ENCODE peak calls at places on chromosomes 5 and 9, in seven cellular contexts. One of them, this sample, is unnamed.
A peak's percentile ranks its signal among the peaks of the same experiment; 100 is the strongest.

GRCh38 chr5:78953092-78953800 is 31.9 kb downstream of the ARSB start:
- DNase-seq in sigmoid colon: no peak
- DNase-seq in psoas muscle: no peak
- DNase-seq in cardiac muscle cell: no peak
- DNase-seq in adrenal gland: no peak
- DNase-seq in esophagus squamous epithelium: no peak
- DNase-seq in SK-N-SH: no peak
- DNase-seq in this sample: no peak

GRCh38 chr9:36802171-36802920 is 229.7 kb downstream of the MELK start:
- DNase-seq in sigmoid colon: no peak
- DNase-seq in psoas muscle: no peak
- DNase-seq in cardiac muscle cell: no peak
- DNase-seq in adrenal gland: no peak
- DNase-seq in esophagus squamous epithelium: no peak
- DNase-seq in SK-N-SH: no peak
- DNase-seq in this sample: no peak

GRCh38 chr5:25330721-25331120 is 685.9 kb upstream of the CDH10 start:
- DNase-seq in sigmoid colon: no peak
- DNase-seq in psoas muscle: no peak
- DNase-seq in cardiac muscle cell: no peak
- DNase-seq in adrenal gland: no peak
- DNase-seq in esophagus squamous epithelium: no peak
- DNase-seq in SK-N-SH: no peak
- DNase-seq in this sample: no peak

GRCh38 chr5:175378444-175379028 is 65.4 kb downstream of the DRD1 start:
- DNase-seq in sigmoid colon: no peak
- DNase-seq in psoas muscle: no peak
- DNase-seq in cardiac muscle cell: no peak
- DNase-seq in adrenal gland: no peak
- DNase-seq in esophagus squamous epithelium: no peak
- DNase-seq in SK-N-SH: no peak
- DNase-seq in this sample: no peak

GRCh38 chr9:98575379-98576346 is 133.1 kb downstream of the GABBR2 start:
- DNase-seq in sigmoid colon: no peak
- DNase-seq in psoas muscle: no peak
- DNase-seq in cardiac muscle cell: no peak
- DNase-seq in adrenal gland: no peak
- DNase-seq in esophagus squamous epithelium: no peak
- DNase-seq in SK-N-SH: no peak
- DNase-seq in this sample: no peak

GRCh38 chr5:64637837-64638443 is 52.4 kb upstream of the SHISAL2B start:
- DNase-seq in sigmoid colon: no peak
- DNase-seq in psoas muscle: no peak
- DNase-seq in cardiac muscle cell: no peak
- DNase-seq in adrenal gland: no peak
- DNase-seq in esophagus squamous epithelium: no peak
- DNase-seq in SK-N-SH: no peak
- DNase-seq in this sample: no peak

GRCh38 chr5:144191998-144192397 is 21.3 kb downstream of the KCTD16 start:
- DNase-seq in sigmoid colon: no peak
- DNase-seq in psoas muscle: no peak
- DNase-seq in cardiac muscle cell: peak; percentile 21
- DNase-seq in adrenal gland: no peak
- DNase-seq in esophagus squamous epithelium: no peak
- DNase-seq in SK-N-SH: no peak
- DNase-seq in this sample: no peak

GRCh38 chr9:33151007-33151557 is 16.1 kb downstream of the B4GALT1 start:
- DNase-seq in sigmoid colon: peak; percentile 87
- DNase-seq in psoas muscle: peak; percentile 69
- DNase-seq in cardiac muscle cell: peak; percentile 80
- DNase-seq in adrenal gland: peak; percentile 74
- DNase-seq in esophagus squamous epithelium: no peak
- DNase-seq in SK-N-SH: no peak
- DNase-seq in this sample: no peak

GRCh38 chr5:113295111-113295539 is 139.7 kb downstream of the TSSK1B start:
- DNase-seq in sigmoid colon: no peak
- DNase-seq in psoas muscle: no peak
- DNase-seq in cardiac muscle cell: no peak
- DNase-seq in adrenal gland: no peak
- DNase-seq in esophagus squamous epithelium: no peak
- DNase-seq in SK-N-SH: peak; percentile 24
- DNase-seq in this sample: no peak

GRCh38 chr5:143172736-143173135 is 230.8 kb downstream of the NR3C1 start:
- DNase-seq in sigmoid colon: no peak
- DNase-seq in psoas muscle: no peak
- DNase-seq in cardiac muscle cell: no peak
- DNase-seq in adrenal gland: no peak
- DNase-seq in esophagus squamous epithelium: no peak
- DNase-seq in SK-N-SH: no peak
- DNase-seq in this sample: no peak

GRCh38 chr5:165029471-165029870 is 1524.1 kb downstream of the MAT2B start:
- DNase-seq in sigmoid colon: no peak
- DNase-seq in psoas muscle: no peak
- DNase-seq in cardiac muscle cell: peak; percentile 80
- DNase-seq in adrenal gland: peak; percentile 21
- DNase-seq in esophagus squamous epithelium: no peak
- DNase-seq in SK-N-SH: peak; percentile 10
- DNase-seq in this sample: no peak

GRCh38 chr5:41264019-41264418 is 50.7 kb upstream of the C6 start:
- DNase-seq in sigmoid colon: no peak
- DNase-seq in psoas muscle: no peak
- DNase-seq in cardiac muscle cell: no peak
- DNase-seq in adrenal gland: peak; percentile 18
- DNase-seq in esophagus squamous epithelium: no peak
- DNase-seq in SK-N-SH: peak; percentile 49
- DNase-seq in this sample: no peak

GRCh38 chr5:65359981-65360380 is 121.7 kb downstream of the ADAMTS6 start:
- DNase-seq in sigmoid colon: no peak
- DNase-seq in psoas muscle: no peak
- DNase-seq in cardiac muscle cell: no peak
- DNase-seq in adrenal gland: no peak
- DNase-seq in esophagus squamous epithelium: no peak
- DNase-seq in SK-N-SH: no peak
- DNase-seq in this sample: no peak

GRCh38 chr9:135474915-135475314 is 4.7 kb upstream of the PPP1R26 start:
- DNase-seq in sigmoid colon: no peak
- DNase-seq in psoas muscle: no peak
- DNase-seq in cardiac muscle cell: peak; percentile 72
- DNase-seq in adrenal gland: no peak
- DNase-seq in esophagus squamous epithelium: no peak
- DNase-seq in SK-N-SH: peak; percentile 83
- DNase-seq in this sample: no peak

GRCh38 chr9:69090140-69090750 is 54.7 kb downstream of the FXN start:
- DNase-seq in sigmoid colon: no peak
- DNase-seq in psoas muscle: no peak
- DNase-seq in cardiac muscle cell: no peak
- DNase-seq in adrenal gland: no peak
- DNase-seq in esophagus squamous epithelium: no peak
- DNase-seq in SK-N-SH: no peak
- DNase-seq in this sample: no peak

GRCh38 chr9:86187121-86187520 is 72.3 kb downstream of the C9orf153 start:
- DNase-seq in sigmoid colon: no peak
- DNase-seq in psoas muscle: no peak
- DNase-seq in cardiac muscle cell: peak; percentile 62
- DNase-seq in adrenal gland: no peak
- DNase-seq in esophagus squamous epithelium: no peak
- DNase-seq in SK-N-SH: no peak
- DNase-seq in this sample: no peak

GRCh38 chr5:154485850-154486426 is 7.9 kb upstream of the HAND1 start:
- DNase-seq in sigmoid colon: no peak
- DNase-seq in psoas muscle: no peak
- DNase-seq in cardiac muscle cell: no peak
- DNase-seq in adrenal gland: no peak
- DNase-seq in esophagus squamous epithelium: no peak
- DNase-seq in SK-N-SH: peak; percentile 63
- DNase-seq in this sample: no peak

GRCh38 chr5:154484393-154484944 is 6.4 kb upstream of the HAND1 start:
- DNase-seq in sigmoid colon: no peak
- DNase-seq in psoas muscle: no peak
- DNase-seq in cardiac muscle cell: no peak
- DNase-seq in adrenal gland: no peak
- DNase-seq in esophagus squamous epithelium: no peak
- DNase-seq in SK-N-SH: no peak
- DNase-seq in this sample: no peak

GRCh38 chr5:154486427-154486866 is 8.4 kb upstream of the HAND1 start:
- DNase-seq in sigmoid colon: peak; percentile 90
- DNase-seq in psoas muscle: no peak
- DNase-seq in cardiac muscle cell: peak; percentile 61
- DNase-seq in adrenal gland: no peak
- DNase-seq in esophagus squamous epithelium: no peak
- DNase-seq in SK-N-SH: peak; percentile 81
- DNase-seq in this sample: no peak

GRCh38 chr5:154483654-154484392 is 5.8 kb upstream of the HAND1 start:
- DNase-seq in sigmoid colon: no peak
- DNase-seq in psoas muscle: no peak
- DNase-seq in cardiac muscle cell: no peak
- DNase-seq in adrenal gland: no peak
- DNase-seq in esophagus squamous epithelium: no peak
- DNase-seq in SK-N-SH: no peak
- DNase-seq in this sample: no peak

DNA sequence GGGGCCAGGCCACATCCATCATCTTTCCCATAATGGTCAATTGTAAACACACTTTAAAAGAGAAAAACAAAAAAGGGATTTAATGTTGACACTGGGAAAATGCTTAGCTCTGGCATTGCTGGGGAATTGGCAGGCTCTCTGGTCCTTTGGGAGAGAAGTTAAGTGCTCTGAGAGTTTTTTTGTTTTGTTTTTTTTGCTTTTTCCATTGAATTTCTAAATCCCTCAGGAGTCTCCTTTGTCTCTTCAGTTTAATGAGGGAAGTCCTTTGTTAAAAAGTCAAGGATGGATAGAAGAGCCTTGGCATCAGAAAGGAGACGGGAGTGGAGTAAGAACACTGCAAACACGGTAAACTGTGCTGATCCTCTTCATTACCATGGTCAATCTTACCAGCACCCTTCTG is 7.1 kb upstream of the HAND1 start:
- DNase-seq in sigmoid colon: no peak
- DNase-seq in psoas muscle: no peak
- DNase-seq in cardiac muscle cell: no peak
- DNase-seq in adrenal gland: no peak
- DNase-seq in esophagus squamous epithelium: no peak
- DNase-seq in SK-N-SH: no peak
- DNase-seq in this sample: no peak
- H3K27me3 ChIP-seq in sigmoid colon: no peaks in the 10 kb centered on the region
- H3K27me3 ChIP-seq in psoas muscle: peaks cover 97% of the 10 kb centered on the region
- H3K27me3 ChIP-seq in cardiac muscle cell: peaks cover 76% of the 10 kb centered on the region
- H3K27me3 ChIP-seq in adrenal gland: peaks cover 93% of the 10 kb centered on the region
- H3K27me3 ChIP-seq in esophagus squamous epithelium: peaks cover 100% of the 10 kb centered on the region
- H3K27me3 ChIP-seq in SK-N-SH: peaks cover 74% of the 10 kb centered on the region
- H3K27me3 ChIP-seq in this sample: peaks cover 75% of the 10 kb centered on the region

DNA sequence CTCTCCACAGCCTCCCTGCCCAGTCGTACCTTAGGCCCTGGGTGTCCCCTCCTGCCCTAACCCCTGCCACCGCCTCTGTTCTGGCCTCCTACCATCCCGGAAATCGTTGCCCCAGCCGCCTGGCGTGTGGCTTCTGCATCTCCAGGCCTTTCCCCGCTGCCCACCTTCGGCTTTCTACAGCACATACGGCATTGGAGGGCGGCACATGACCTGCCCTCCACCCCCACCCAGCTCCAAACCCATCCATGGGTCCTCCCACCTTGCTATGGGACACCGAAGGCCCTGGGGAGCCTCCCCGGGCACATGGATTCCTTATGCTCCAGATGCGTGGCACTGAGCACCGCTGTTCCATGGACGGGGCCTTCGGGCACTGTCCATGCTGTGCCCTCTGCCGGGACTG is 32.0 kb downstream of the FGF18 start:
- DNase-seq in sigmoid colon: no peak
- DNase-seq in psoas muscle: peak; percentile 52
- DNase-seq in cardiac muscle cell: no peak
- DNase-seq in adrenal gland: no peak
- DNase-seq in esophagus squamous epithelium: no peak
- DNase-seq in SK-N-SH: no peak
- DNase-seq in this sample: no peak
- H3K27ac ChIP-seq in sigmoid colon: peak overlapping the region; percentile 66
- H3K27ac ChIP-seq in psoas muscle: peak overlapping the region; percentile 86
- H3K27ac ChIP-seq in cardiac muscle cell: no peak overlapping the region
- H3K27ac ChIP-seq in adrenal gland: peak overlapping the region; percentile 84
- H3K27ac ChIP-seq in esophagus squamous epithelium: peak overlapping the region; percentile 89
- H3K27ac ChIP-seq in SK-N-SH: no peak overlapping the region
- H3K27ac ChIP-seq in this sample: no peak overlapping the region

GRCh38 chr9:126122901-126123616 is 203.6 kb upstream of the MVB12B start:
- DNase-seq in sigmoid colon: no peak
- DNase-seq in psoas muscle: no peak
- DNase-seq in cardiac muscle cell: no peak
- DNase-seq in adrenal gland: no peak
- DNase-seq in esophagus squamous epithelium: no peak
- DNase-seq in SK-N-SH: no peak
- DNase-seq in this sample: no peak
- H3K27me3 ChIP-seq in sigmoid colon: no peaks in the 10 kb centered on the region
- H3K27me3 ChIP-seq in psoas muscle: peaks cover 29% of the 10 kb centered on the region
- H3K27me3 ChIP-seq in cardiac muscle cell: peaks cover 10% of the 10 kb centered on the region
- H3K27me3 ChIP-seq in adrenal gland: no peaks in the 10 kb centered on the region
- H3K27me3 ChIP-seq in esophagus squamous epithelium: peaks cover 83% of the 10 kb centered on the region
- H3K27me3 ChIP-seq in SK-N-SH: peaks cover 13% of the 10 kb centered on the region
- H3K27me3 ChIP-seq in this sample: no peaks in the 10 kb centered on the region

DNA sequence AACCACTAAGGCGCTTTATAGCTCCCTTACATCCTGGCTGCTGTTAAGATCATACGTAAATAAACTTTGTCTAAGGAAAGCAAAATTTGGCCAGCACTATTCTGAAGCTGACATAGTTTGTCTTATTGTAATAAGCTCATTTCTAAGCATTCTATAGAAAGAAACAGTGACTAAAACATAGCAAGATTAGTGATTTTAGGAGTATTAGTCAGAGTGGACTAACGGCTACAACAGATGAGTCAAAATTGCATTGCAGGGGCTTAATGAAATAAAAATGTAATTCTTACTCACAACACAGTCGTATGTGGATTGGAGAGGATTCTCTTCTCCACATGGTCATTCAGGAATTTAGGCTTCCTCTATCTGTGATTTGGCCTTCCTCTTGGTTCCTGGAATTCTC is 347.6 kb downstream of the GADD45G start:
- DNase-seq in sigmoid colon: no peak
- DNase-seq in psoas muscle: no peak
- DNase-seq in cardiac muscle cell: no peak
- DNase-seq in adrenal gland: no peak
- DNase-seq in esophagus squamous epithelium: no peak
- DNase-seq in SK-N-SH: no peak
- DNase-seq in this sample: no peak
- H3K27ac ChIP-seq in sigmoid colon: no peak overlapping the region
- H3K27ac ChIP-seq in psoas muscle: no peak overlapping the region
- H3K27ac ChIP-seq in cardiac muscle cell: no peak overlapping the region
- H3K27ac ChIP-seq in adrenal gland: peak overlapping the region; percentile 10
- H3K27ac ChIP-seq in esophagus squamous epithelium: no peak overlapping the region
- H3K27ac ChIP-seq in SK-N-SH: no peak overlapping the region
- H3K27ac ChIP-seq in this sample: no peak overlapping the region